ENCODE peak calls at places on chromosomes 7 and 10, in seven cellular contexts. One of them, this sample, is unnamed.

GRCh38 chr7:142039231-142039630 is 43.6 kb downstream of the MGAM start:
- DNase-seq in AG04450: no peak
- DNase-seq in NCI-H226: no peak
- DNase-seq in naive B cell: no peak
- DNase-seq in memory B cell: no peak
- DNase-seq in astrocyte of the spinal cord: no peak
- DNase-seq in cardiac fibroblast: no peak
- DNase-seq in this sample: no peak

GRCh38 chr7:70131807-70132565 is 533.7 kb downstream of the AUTS2 start:
- DNase-seq in cardiac fibroblast: no peak
- DNase-seq in astrocyte of the spinal cord: no peak
- DNase-seq in memory B cell: no peak
- DNase-seq in naive B cell: no peak
- DNase-seq in NCI-H226: no peak
- DNase-seq in AG04450: no peak
- DNase-seq in this sample: no peak

GRCh38 chr10:94416896-94417295 is 14.6 kb downstream of the TBC1D12 start:
- DNase-seq in memory B cell: no peak
- DNase-seq in naive B cell: no peak
- DNase-seq in astrocyte of the spinal cord: peak
- DNase-seq in NCI-H226: no peak
- DNase-seq in cardiac fibroblast: no peak
- DNase-seq in AG04450: no peak
- DNase-seq in this sample: no peak

GRCh38 chr10:44627591-44628354 is 242.9 kb upstream of the CXCL12 start:
- DNase-seq in naive B cell: no peak
- DNase-seq in NCI-H226: no peak
- DNase-seq in AG04450: peak
- DNase-seq in memory B cell: no peak
- DNase-seq in astrocyte of the spinal cord: peak
- DNase-seq in cardiac fibroblast: peak
- DNase-seq in this sample: no peak

GRCh38 chr10:80161321-80162084 is 29.0 kb downstream of the PLAC9 start:
- DNase-seq in astrocyte of the spinal cord: no peak
- DNase-seq in AG04450: no peak
- DNase-seq in memory B cell: no peak
- DNase-seq in NCI-H226: no peak
- DNase-seq in cardiac fibroblast: peak
- DNase-seq in naive B cell: no peak
- DNase-seq in this sample: no peak

GRCh38 chr10:31605846-31606543 is 287.0 kb downstream of the ZEB1 start:
- DNase-seq in cardiac fibroblast: no peak
- DNase-seq in astrocyte of the spinal cord: no peak
- DNase-seq in AG04450: no peak
- DNase-seq in NCI-H226: no peak
- DNase-seq in memory B cell: no peak
- DNase-seq in naive B cell: no peak
- DNase-seq in this sample: no peak

GRCh38 chr7:40717242-40717641 is 582.4 kb downstream of the SUGCT start:
- DNase-seq in AG04450: peak
- DNase-seq in cardiac fibroblast: peak
- DNase-seq in NCI-H226: peak
- DNase-seq in memory B cell: no peak
- DNase-seq in astrocyte of the spinal cord: peak
- DNase-seq in naive B cell: no peak
- DNase-seq in this sample: no peak

GRCh38 chr10:126062132-126063032 is 166.0 kb downstream of the FANK1 start:
- DNase-seq in AG04450: peak
- DNase-seq in astrocyte of the spinal cord: peak
- DNase-seq in NCI-H226: peak
- DNase-seq in memory B cell: no peak
- DNase-seq in naive B cell: no peak
- DNase-seq in cardiac fibroblast: peak
- DNase-seq in this sample: no peak

GRCh38 chr7:140060788-140061606 is 1.8 kb downstream of the PARP12 start:
- DNase-seq in NCI-H226: no peak
- DNase-seq in memory B cell: no peak
- DNase-seq in astrocyte of the spinal cord: peak
- DNase-seq in AG04450: peak
- DNase-seq in cardiac fibroblast: peak
- DNase-seq in naive B cell: no peak
- DNase-seq in this sample: no peak

This sample was measured in AML-193.